ENCODE peak calls at places on chromosome 22, in eight cellular contexts. One of them, this sample, is unnamed. For H3K27me3, the result is how much of the 10 kb centered on the place peaks cover.

GRCh38 chr22:21837184-21837979 is 30.1 kb downstream of the MAPK1 start:
- DNase-seq in transverse colon: no peak
- DNase-seq in stomach: no peak
- DNase-seq in GM12878: no peak
- DNase-seq in K562: no peak
- DNase-seq in tibial nerve: no peak
- DNase-seq in H1: no peak
- DNase-seq in sigmoid colon: no peak
- DNase-seq in this sample: no peak

GRCh38 chr22:23574877-23575276 is 5.2 kb downstream of the IGLL1 start:
- DNase-seq in sigmoid colon: no peak
- DNase-seq in K562: no peak
- DNase-seq in tibial nerve: no peak
- DNase-seq in GM12878: no peak
- DNase-seq in stomach: no peak
- DNase-seq in transverse colon: no peak
- DNase-seq in H1: no peak
- DNase-seq in this sample: no peak

GRCh38 chr22:25694167-25694907 is 47.7 kb upstream of the MYO18B start:
- DNase-seq in H1: no peak
- DNase-seq in GM12878: no peak
- DNase-seq in sigmoid colon: no peak
- DNase-seq in transverse colon: no peak
- DNase-seq in K562: no peak
- DNase-seq in stomach: no peak
- DNase-seq in tibial nerve: no peak
- DNase-seq in this sample: no peak

GRCh38 chr22:32265882-32266767 is 11.0 kb upstream of the SLC5A4 start:
- DNase-seq in transverse colon: peak
- DNase-seq in K562: peak
- DNase-seq in sigmoid colon: peak
- DNase-seq in H1: peak
- DNase-seq in stomach: peak
- DNase-seq in GM12878: no peak
- DNase-seq in tibial nerve: peak
- DNase-seq in this sample: no peak

GRCh38 chr22:38310518-38311330 is 6.5 kb downstream of the CSNK1E start:
- DNase-seq in H1: no peak
- DNase-seq in tibial nerve: no peak
- DNase-seq in K562: no peak
- DNase-seq in transverse colon: no peak
- DNase-seq in stomach: no peak
- DNase-seq in sigmoid colon: peak
- DNase-seq in GM12878: no peak
- DNase-seq in this sample: no peak

GRCh38 chr22:38572065-38572464 is 2.1 kb upstream of the DMC1 start:
- DNase-seq in tibial nerve: no peak
- DNase-seq in transverse colon: peak
- DNase-seq in sigmoid colon: no peak
- DNase-seq in K562: peak
- DNase-seq in GM12878: peak
- DNase-seq in stomach: no peak
- DNase-seq in H1: peak
- DNase-seq in this sample: peak

GRCh38 chr22:19503869-19504268 is 20.3 kb downstream of the CLDN5 start:
- DNase-seq in stomach: no peak
- DNase-seq in sigmoid colon: no peak
- DNase-seq in K562: no peak
- DNase-seq in transverse colon: no peak
- DNase-seq in tibial nerve: no peak
- DNase-seq in H1: no peak
- DNase-seq in GM12878: no peak
- DNase-seq in this sample: no peak

GRCh38 chr22:19058713-19059451 is 63.3 kb downstream of the DGCR2 start:
- DNase-seq in H1: no peak
- DNase-seq in stomach: peak
- DNase-seq in tibial nerve: no peak
- DNase-seq in GM12878: no peak
- DNase-seq in transverse colon: no peak
- DNase-seq in sigmoid colon: peak
- DNase-seq in K562: no peak
- DNase-seq in this sample: no peak

GRCh38 chr22:25742918-25743708 is 1.1 kb downstream of the MYO18B start:
- DNase-seq in GM12878: no peak
- DNase-seq in transverse colon: no peak
- DNase-seq in tibial nerve: no peak
- DNase-seq in stomach: no peak
- DNase-seq in sigmoid colon: no peak
- DNase-seq in H1: no peak
- DNase-seq in K562: no peak
- DNase-seq in this sample: no peak

GRCh38 chr22:37112084-37112728 is 2.7 kb upstream of the TMPRSS6 start:
- DNase-seq in stomach: no peak
- DNase-seq in K562: no peak
- DNase-seq in transverse colon: no peak
- DNase-seq in sigmoid colon: no peak
- DNase-seq in GM12878: no peak
- DNase-seq in tibial nerve: no peak
- DNase-seq in H1: no peak
- DNase-seq in this sample: no peak

GRCh38 chr22:35517769-35518530 is 22.7 kb upstream of the RASD2 start:
- DNase-seq in tibial nerve: no peak
- DNase-seq in transverse colon: peak
- DNase-seq in K562: no peak
- DNase-seq in GM12878: no peak
- DNase-seq in stomach: peak
- DNase-seq in sigmoid colon: no peak
- DNase-seq in H1: no peak
- DNase-seq in this sample: no peak

GRCh38 chr22:28021116-28021997 is 102.3 kb upstream of the PITPNB start:
- DNase-seq in GM12878: no peak
- DNase-seq in transverse colon: no peak
- DNase-seq in sigmoid colon: peak
- DNase-seq in stomach: peak
- DNase-seq in tibial nerve: no peak
- DNase-seq in K562: no peak
- DNase-seq in H1: no peak
- DNase-seq in this sample: no peak

GRCh38 chr22:22369962-22370265 is 125.3 kb downstream of the VPREB1 start:
- DNase-seq in H1: no peak
- DNase-seq in K562: peak
- DNase-seq in GM12878: no peak
- DNase-seq in tibial nerve: no peak
- DNase-seq in stomach: no peak
- DNase-seq in sigmoid colon: no peak
- DNase-seq in transverse colon: no peak
- DNase-seq in this sample: peak

GRCh38 chr22:25399649-25400151 is 164.8 kb upstream of the GRK3 start:
- DNase-seq in tibial nerve: no peak
- DNase-seq in K562: no peak
- DNase-seq in sigmoid colon: peak
- DNase-seq in H1: no peak
- DNase-seq in GM12878: no peak
- DNase-seq in transverse colon: no peak
- DNase-seq in stomach: no peak
- DNase-seq in this sample: no peak

DNA sequence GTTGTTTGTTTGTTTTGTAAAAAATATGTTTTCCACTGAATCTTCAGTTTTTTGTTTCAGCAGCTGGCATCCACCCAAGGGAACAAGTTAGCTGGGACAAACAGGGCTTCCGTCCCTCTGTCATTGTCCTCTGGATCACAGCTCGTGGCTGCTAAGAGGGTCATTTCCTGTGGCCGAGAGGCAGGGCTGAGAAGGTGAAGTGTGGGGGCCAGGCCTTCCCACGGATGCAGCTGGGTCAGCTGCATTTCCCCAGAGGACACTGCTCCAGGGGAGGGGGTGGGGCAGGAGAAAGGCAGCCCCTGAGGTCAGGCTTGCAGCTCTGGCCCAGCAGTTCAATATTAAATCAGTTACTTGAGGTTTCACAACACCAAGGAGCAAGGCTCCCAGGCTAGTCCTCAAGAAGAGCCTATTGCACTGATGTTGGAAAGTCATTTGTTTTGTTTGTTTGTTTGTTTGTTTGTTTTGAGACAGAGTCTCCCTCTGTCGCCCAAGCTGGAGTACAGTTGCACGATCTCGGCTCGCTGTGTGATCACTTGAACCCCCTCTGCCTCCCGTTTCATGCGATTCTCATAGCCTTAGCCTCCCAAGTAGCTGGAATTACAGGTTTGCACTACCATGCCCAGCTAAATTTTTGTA is 34.4 kb upstream of the SMTN start:
- DNase-seq in GM12878: no peak
- DNase-seq in sigmoid colon: peak
- DNase-seq in tibial nerve: peak
- DNase-seq in stomach: peak
- DNase-seq in K562: no peak
- DNase-seq in transverse colon: peak
- DNase-seq in H1: no peak
- DNase-seq in this sample: no peak
- TF ChIP-seq EP300 in GM12878: no peak
- TF ChIP-seq EP300 in sigmoid colon: no peak
- TF ChIP-seq EP300 in tibial nerve: peak
- TF ChIP-seq EP300 in stomach: no peak
- TF ChIP-seq EP300 in K562: no peak
- TF ChIP-seq EP300 in transverse colon: no peak
- TF ChIP-seq EP300 in H1: no peak
- TF ChIP-seq EP300 in this sample: no peak

GRCh38 chr22:20677684-20678242 is 96.2 kb upstream of the SERPIND1 start:
- DNase-seq in H1: no peak
- DNase-seq in tibial nerve: no peak
- DNase-seq in GM12878: no peak
- DNase-seq in stomach: no peak
- DNase-seq in transverse colon: no peak
- DNase-seq in sigmoid colon: no peak
- DNase-seq in K562: no peak
- DNase-seq in this sample: no peak
- H3K27me3 ChIP-seq in H1: under half
- H3K27me3 ChIP-seq in tibial nerve: under half
- H3K27me3 ChIP-seq in GM12878: under half
- H3K27me3 ChIP-seq in stomach: under half
- H3K27me3 ChIP-seq in transverse colon: under half
- H3K27me3 ChIP-seq in sigmoid colon: under half
- H3K27me3 ChIP-seq in K562: under half
- H3K27me3 ChIP-seq in this sample: under half

GRCh38 chr22:50014655-50015401 is 2.3 kb upstream of the IL17REL start:
- DNase-seq in sigmoid colon: peak
- DNase-seq in H1: peak
- DNase-seq in GM12878: no peak
- DNase-seq in stomach: no peak
- DNase-seq in tibial nerve: no peak
- DNase-seq in transverse colon: peak
- DNase-seq in K562: peak
- DNase-seq in this sample: no peak
- TF ChIP-seq EP300 in sigmoid colon: no peak
- TF ChIP-seq EP300 in H1: no peak
- TF ChIP-seq EP300 in GM12878: no peak
- TF ChIP-seq EP300 in stomach: no peak
- TF ChIP-seq EP300 in tibial nerve: no peak
- TF ChIP-seq EP300 in transverse colon: no peak
- TF ChIP-seq EP300 in K562: no peak
- TF ChIP-seq EP300 in this sample: no peak

GRCh38 chr22:47388331-47388730 is 625.9 kb downstream of the TBC1D22A start:
- DNase-seq in GM12878: no peak
- DNase-seq in tibial nerve: no peak
- DNase-seq in K562: no peak
- DNase-seq in sigmoid colon: peak
- DNase-seq in transverse colon: no peak
- DNase-seq in H1: no peak
- DNase-seq in stomach: no peak
- DNase-seq in this sample: no peak

GRCh38 chr22:47386812-47387510 is 624.5 kb downstream of the TBC1D22A start:
- DNase-seq in tibial nerve: no peak
- DNase-seq in transverse colon: no peak
- DNase-seq in K562: no peak
- DNase-seq in GM12878: no peak
- DNase-seq in stomach: no peak
- DNase-seq in sigmoid colon: peak
- DNase-seq in H1: no peak
- DNase-seq in this sample: no peak

GRCh38 chr22:47382164-47382890 is 619.9 kb downstream of the TBC1D22A start:
- DNase-seq in sigmoid colon: peak
- DNase-seq in H1: no peak
- DNase-seq in stomach: no peak
- DNase-seq in transverse colon: no peak
- DNase-seq in GM12878: no peak
- DNase-seq in tibial nerve: no peak
- DNase-seq in K562: no peak
- DNase-seq in this sample: no peak

GRCh38 chr22:47381240-47381639 is 618.8 kb downstream of the TBC1D22A start:
- DNase-seq in H1: no peak
- DNase-seq in GM12878: no peak
- DNase-seq in sigmoid colon: peak
- DNase-seq in K562: no peak
- DNase-seq in tibial nerve: no peak
- DNase-seq in stomach: no peak
- DNase-seq in transverse colon: no peak
- DNase-seq in this sample: no peak

GRCh38 chr22:47384977-47385376 is 622.5 kb downstream of the TBC1D22A start:
- DNase-seq in tibial nerve: no peak
- DNase-seq in GM12878: no peak
- DNase-seq in H1: no peak
- DNase-seq in sigmoid colon: peak
- DNase-seq in transverse colon: no peak
- DNase-seq in stomach: no peak
- DNase-seq in K562: no peak
- DNase-seq in this sample: no peak
- H3K27me3 ChIP-seq in tibial nerve: under half
- H3K27me3 ChIP-seq in GM12878: under half
- H3K27me3 ChIP-seq in H1: under half
- H3K27me3 ChIP-seq in sigmoid colon: under half
- H3K27me3 ChIP-seq in transverse colon: under half
- H3K27me3 ChIP-seq in stomach: under half
- H3K27me3 ChIP-seq in K562: under half
- H3K27me3 ChIP-seq in this sample: under half

GRCh38 chr22:39994566-39995345 is at the start of gene FAM83F:
- DNase-seq in K562: peak
- DNase-seq in H1: peak
- DNase-seq in GM12878: no peak
- DNase-seq in sigmoid colon: no peak
- DNase-seq in transverse colon: peak
- DNase-seq in stomach: peak
- DNase-seq in tibial nerve: no peak
- DNase-seq in this sample: no peak
- TF ChIP-seq EP300 in K562: no peak
- TF ChIP-seq EP300 in H1: no peak
- TF ChIP-seq EP300 in GM12878: no peak
- TF ChIP-seq EP300 in sigmoid colon: no peak
- TF ChIP-seq EP300 in transverse colon: no peak
- TF ChIP-seq EP300 in stomach: no peak
- TF ChIP-seq EP300 in tibial nerve: no peak
- TF ChIP-seq EP300 in this sample: no peak

GRCh38 chr22:47249370-47249928 is 487.0 kb downstream of the TBC1D22A start:
- DNase-seq in stomach: no peak
- DNase-seq in transverse colon: no peak
- DNase-seq in H1: no peak
- DNase-seq in GM12878: no peak
- DNase-seq in sigmoid colon: no peak
- DNase-seq in tibial nerve: no peak
- DNase-seq in K562: no peak
- DNase-seq in this sample: peak
- H3K27me3 ChIP-seq in stomach: under half
- H3K27me3 ChIP-seq in transverse colon: under half
- H3K27me3 ChIP-seq in H1: under half
- H3K27me3 ChIP-seq in GM12878: under half
- H3K27me3 ChIP-seq in sigmoid colon: under half
- H3K27me3 ChIP-seq in tibial nerve: under half
- H3K27me3 ChIP-seq in K562: under half
- H3K27me3 ChIP-seq in this sample: under half